ENCODE peak calls at places on chromosome 17, in seven cellular contexts. Q is GM12878, G is HCT116, M is K562, Y is SK-N-SH, I is H1, D is HepG2. S is an unnamed sample.
A peak's percentile ranks its signal among the peaks of the same experiment; 100 is the strongest.

GRCh38 chr17:40915721-40916256 is 21.7 kb downstream of the KRT23 start:
- DNase-seq in Q (peak; percentile 26), G (no peak), M (no peak), Y (no peak), I (no peak), D (no peak), S (no peak)

GRCh38 chr17:81519284-81520020 is 6.9 kb upstream of the ACTG1 start:
- DNase-seq in Q (no peak), G (peak; percentile 80), M (peak; percentile 84), Y (no peak), I (peak; percentile 69), D (no peak), S (no peak)

GRCh38 chr17:57735707-57736106 is 9.4 kb downstream of the CCDC182 start:
- DNase-seq in Q (no peak), G (peak; percentile 36), M (peak; percentile 16), Y (peak; percentile 60), I (no peak), D (peak; percentile 37), S (no peak)

GRCh38 chr17:66302761-66303626 is 581 bp downstream of the PRKCA start:
- DNase-seq in Q (no peak), G (no peak), M (peak; percentile 54), Y (peak; percentile 80), I (peak; percentile 73), D (peak; percentile 70), S (no peak)

GRCh38 chr17:8818047-8818446 is 18.9 kb upstream of the MFSD6L start:
- DNase-seq in Q (no peak), G (no peak), M (no peak), Y (no peak), I (peak; percentile 35), D (no peak), S (no peak)

GRCh38 chr17:45293413-45294211 is 23.2 kb downstream of the MAP3K14 start:
- DNase-seq in Q (no peak), G (peak; percentile 65), M (peak; percentile 62), Y (no peak), I (no peak), D (peak; percentile 58), S (peak; percentile 87)

GRCh38 chr17:40340880-40341807 is 23.4 kb downstream of the GJD3 start:
- DNase-seq in Q (no peak), G (peak; percentile 79), M (peak; percentile 92), Y (peak; percentile 88), I (peak; percentile 82), D (peak; percentile 83), S (peak; percentile 33)

GRCh38 chr17:4806770-4807533 is at the start of gene PLD2:
- DNase-seq in Q (no peak), G (peak; percentile 42), M (peak; percentile 84), Y (peak; percentile 100), I (peak; percentile 89), D (peak; percentile 69), S (no peak)

GRCh38 chr17:73249700-73250099 is 12.0 kb downstream of the CPSF4L start:
- DNase-seq in Q (no peak), G (no peak), M (no peak), Y (no peak), I (no peak), D (no peak), S (no peak)

GRCh38 chr17:48297825-48298224 is 132.2 kb downstream of the SKAP1 start:
- DNase-seq in Q (no peak), G (no peak), M (no peak), Y (no peak), I (no peak), D (no peak), S (no peak)

GRCh38 chr17:40028595-40028994 is 13.4 kb downstream of the CSF3 start:
- DNase-seq in Q (no peak), G (no peak), M (no peak), Y (no peak), I (no peak), D (no peak), S (no peak)

GRCh38 chr17:76138234-76138895 is 2.7 kb downstream of the FOXJ1 start:
- DNase-seq in Q (no peak), G (no peak), M (no peak), Y (peak; percentile 56), I (peak; percentile 72), D (peak; percentile 93), S (no peak)

GRCh38 chr17:36493956-36494355 is 7.5 kb downstream of the ZNHIT3 start:
- DNase-seq in Q (no peak), G (no peak), M (no peak), Y (no peak), I (no peak), D (no peak), S (no peak)

GRCh38 chr17:916315-916714 is 63.3 kb downstream of the NXN start:
- DNase-seq in Q (no peak), G (no peak), M (no peak), Y (no peak), I (no peak), D (no peak), S (no peak)

GRCh38 chr17:913207-913606 is 66.4 kb downstream of the NXN start:
- DNase-seq in Q (no peak), G (no peak), M (no peak), Y (no peak), I (no peak), D (no peak), S (no peak)

GRCh38 chr17:917391-917811 is 62.2 kb downstream of the NXN start:
- DNase-seq in Q (no peak), G (no peak), M (no peak), Y (no peak), I (no peak), D (no peak), S (no peak)

GRCh38 chr17:918102-918740 is 61.4 kb downstream of the NXN start:
- DNase-seq in Q (no peak), G (no peak), M (no peak), Y (no peak), I (no peak), D (no peak), S (no peak)

GRCh38 chr17:915416-916201 is 64.0 kb downstream of the NXN start:
- DNase-seq in Q (no peak), G (no peak), M (no peak), Y (no peak), I (no peak), D (no peak), S (no peak)
- H3K27ac ChIP-seq in Q (no peak overlapping the region), G (no peak overlapping the region), M (no peak overlapping the region), Y (no peak overlapping the region), I (no peak overlapping the region), D (no peak overlapping the region), S (peak overlapping the region; percentile 80)

GRCh38 chr17:20938244-20938643 is 104.6 kb downstream of the USP22 start:
- DNase-seq in Q (no peak), G (no peak), M (no peak), Y (no peak), I (no peak), D (no peak), S (no peak)

GRCh38 chr17:20934288-20934687 is 108.5 kb downstream of the USP22 start:
- DNase-seq in Q (no peak), G (no peak), M (no peak), Y (no peak), I (no peak), D (no peak), S (no peak)

GRCh38 chr17:20930065-20930760 is 112.6 kb downstream of the USP22 start:
- DNase-seq in Q (no peak), G (no peak), M (no peak), Y (no peak), I (no peak), D (no peak), S (no peak)

GRCh38 chr17:20935740-20936139 is 107.1 kb downstream of the USP22 start:
- DNase-seq in Q (no peak), G (no peak), M (no peak), Y (no peak), I (no peak), D (no peak), S (peak; percentile 35)
- H3K4me3 ChIP-seq in Q (no peak overlapping the region), G (no peak overlapping the region), M (no peak overlapping the region), Y (no peak overlapping the region), I (no peak overlapping the region), D (no peak overlapping the region), S (no peak overlapping the region)

DNA sequence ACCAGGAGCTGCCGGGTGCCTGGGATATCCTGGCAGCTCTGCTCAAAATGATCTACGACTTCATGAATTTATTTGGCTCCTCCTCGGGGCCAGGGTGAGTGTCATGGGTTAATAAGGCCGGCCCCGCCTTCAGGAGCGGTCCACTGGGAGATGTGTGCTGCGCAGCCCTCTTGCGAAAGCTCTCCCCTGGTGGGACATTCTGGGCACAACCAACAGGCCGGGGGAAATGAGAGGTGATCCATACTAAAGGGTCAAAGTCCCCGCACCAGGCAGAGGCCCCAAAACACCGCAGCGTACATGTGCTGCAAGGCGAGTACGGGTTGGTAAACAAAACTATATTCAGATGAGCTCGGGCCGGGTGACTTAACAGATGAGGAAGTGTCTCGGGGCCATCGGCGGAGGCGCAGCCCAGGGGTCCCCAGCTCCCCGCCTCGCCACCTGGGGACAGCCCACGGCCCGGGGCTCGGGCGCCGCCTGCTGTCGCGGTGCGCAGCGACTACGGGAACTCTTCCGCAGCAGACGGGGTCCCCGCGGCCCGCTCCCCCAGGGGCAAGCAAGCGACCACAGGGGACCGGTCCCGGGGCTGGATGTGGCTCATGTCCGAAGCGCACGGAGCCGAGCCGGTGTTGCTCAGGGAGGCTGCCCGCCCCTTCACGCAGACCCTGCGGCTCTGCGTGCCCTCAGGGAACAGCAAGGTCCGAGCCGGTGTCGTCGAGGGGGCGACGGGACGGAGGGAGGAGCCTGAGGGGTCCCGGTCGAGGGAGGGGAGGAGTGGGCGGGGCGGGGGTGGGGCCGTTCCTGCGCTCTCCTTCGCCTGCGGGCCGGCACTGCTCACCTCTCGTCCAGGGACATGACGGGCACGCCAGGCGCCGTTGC is at the start of gene RAB37:
- DNase-seq in Q (no peak), G (peak; percentile 47), M (no peak), Y (peak; percentile 82), I (peak; percentile 86), D (peak; percentile 99), S (no peak)
- TF ChIP-seq SIN3A in Q (peak; percentile 23), G (no peak), M (no peak), Y (no peak), I (no peak), D (peak; percentile 94), S (no peak)

DNA sequence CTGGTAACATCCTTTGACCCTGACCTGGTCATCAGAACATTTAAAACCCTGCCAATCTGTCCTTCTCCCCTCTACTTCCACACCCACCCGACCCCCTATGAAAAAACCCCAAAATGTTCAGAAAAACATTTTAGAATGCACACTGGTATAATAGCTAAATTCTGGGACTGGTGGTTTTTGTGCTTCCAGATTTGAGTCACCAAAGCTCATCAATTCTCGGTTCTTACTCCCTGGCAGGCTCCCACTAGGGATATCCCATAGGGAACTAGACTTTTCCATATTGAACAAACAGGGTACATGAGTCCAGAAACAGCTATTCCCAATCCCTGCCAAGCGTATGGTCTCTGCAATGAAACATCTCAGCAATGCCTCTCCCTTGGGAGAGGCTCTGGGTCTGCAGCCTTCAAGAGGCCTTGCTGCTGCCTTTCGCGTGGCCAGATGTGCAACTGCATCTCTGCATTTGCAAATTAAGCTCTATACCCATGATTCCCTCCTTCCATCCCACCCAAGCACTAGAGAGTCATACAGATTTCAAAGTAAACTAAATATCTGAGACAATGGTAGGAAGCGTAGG is 67.7 kb downstream of the SMG6 start:
- DNase-seq in Q (no peak), G (no peak), M (no peak), Y (no peak), I (no peak), D (no peak), S (no peak)
- H3K27ac ChIP-seq in Q (peak overlapping the region; percentile 34), G (no peak overlapping the region), M (no peak overlapping the region), Y (no peak overlapping the region), I (no peak overlapping the region), D (no peak overlapping the region), S (no peak overlapping the region)

S was measured in Panc1.